ENCODE peak calls at places on chromosomes 13 and 19, in six cellular contexts. S is neuronal stem cell, Z is IMR-90, H is H9, F is H1, W is mesenchymal stem cell. A is an unnamed sample.

GRCh38 chr19:41426952-41427646 is at the start of gene B3GNT8:
- DNase-seq in S (peak), Z (peak), H (peak), F (peak), W (peak), A (peak)

GRCh38 chr13:42494157-42494556 is 79.8 kb upstream of the TNFSF11 start:
- DNase-seq in S (no peak), Z (no peak), H (no peak), F (no peak), W (peak), A (no peak)

GRCh38 chr13:58852076-58852475 is 1220.5 kb downstream of the PCDH17 start:
- DNase-seq in S (no peak), Z (no peak), H (no peak), F (no peak), W (peak), A (no peak)

GRCh38 chr19:4455742-4456565 is 1.6 kb downstream of the UBXN6 start:
- DNase-seq in S (no peak), Z (peak), H (no peak), F (no peak), W (peak), A (no peak)

GRCh38 chr19:39237200-39238184 is 7.3 kb downstream of the IFNL3 start:
- DNase-seq in S (no peak), Z (no peak), H (peak), F (no peak), W (no peak), A (peak)

GRCh38 chr19:35592226-35592625 is 6.3 kb downstream of the PMIS2 start:
- DNase-seq in S (peak), Z (peak), H (peak), F (peak), W (peak), A (no peak)

GRCh38 chr19:495440-496332 is 600 bp upstream of the MADCAM1 start:
- DNase-seq in S (no peak), Z (peak), H (peak), F (no peak), W (peak), A (no peak)

GRCh38 chr19:6270076-6270745 is 9.6 kb downstream of the MLLT1 start:
- DNase-seq in S (no peak), Z (no peak), H (no peak), F (no peak), W (no peak), A (no peak)

GRCh38 chr13:100434010-100434763 is 154.4 kb downstream of the GGACT start:
- DNase-seq in S (no peak), Z (peak), H (no peak), F (no peak), W (peak), A (no peak)

GRCh38 chr13:39767791-39768564 is 112.5 kb downstream of the COG6 start:
- DNase-seq in S (no peak), Z (no peak), H (no peak), F (no peak), W (no peak), A (no peak)

GRCh38 chr13:73480784-73481183 is 422.0 kb downstream of the KLF5 start:
- DNase-seq in S (no peak), Z (no peak), H (no peak), F (no peak), W (no peak), A (no peak)

DNA sequence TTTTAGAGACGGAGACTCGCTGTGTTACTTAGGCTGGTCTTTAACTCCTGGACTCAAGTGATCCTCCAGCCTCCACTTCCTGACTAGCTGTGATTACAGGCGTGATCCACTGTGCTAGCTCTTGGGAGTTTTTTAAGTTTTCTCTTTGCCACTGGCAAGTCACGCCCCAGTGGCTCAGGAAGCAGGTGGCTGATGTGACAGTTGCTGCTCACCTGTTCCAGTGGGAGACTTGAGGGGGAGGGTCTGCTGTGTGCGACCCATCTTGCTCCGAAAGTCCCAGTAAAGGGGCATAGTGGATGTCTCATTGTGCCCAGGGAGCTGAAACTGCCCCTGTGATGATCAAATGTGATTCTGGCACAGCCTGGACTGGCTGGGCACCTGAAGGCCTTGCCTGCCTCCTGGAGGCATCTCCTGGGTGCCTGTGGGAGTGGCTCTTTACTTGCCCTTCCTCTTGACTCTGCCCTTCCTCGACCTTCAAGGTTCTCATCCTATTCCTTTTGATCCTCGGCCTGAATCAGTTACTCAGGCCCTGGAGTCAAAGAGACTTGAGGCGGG is 7.8 kb downstream of the SMARCA4 start:
- DNase-seq in S (no peak), Z (no peak), H (no peak), F (no peak), W (no peak), A (no peak)
- H3K23ac ChIP-seq in S (no peak), Z (no peak), H (no peak), F (no peak), W (no peak), A (no peak)

GRCh38 chr13:46288570-46289259 is 77.0 kb downstream of the LRRC63 start:
- DNase-seq in S (peak), Z (peak), H (no peak), F (no peak), W (peak), A (peak)
- H3K14ac ChIP-seq in S (no peak), Z (no peak), H (no peak), F (no peak), W (no peak), A (no peak)

DNA sequence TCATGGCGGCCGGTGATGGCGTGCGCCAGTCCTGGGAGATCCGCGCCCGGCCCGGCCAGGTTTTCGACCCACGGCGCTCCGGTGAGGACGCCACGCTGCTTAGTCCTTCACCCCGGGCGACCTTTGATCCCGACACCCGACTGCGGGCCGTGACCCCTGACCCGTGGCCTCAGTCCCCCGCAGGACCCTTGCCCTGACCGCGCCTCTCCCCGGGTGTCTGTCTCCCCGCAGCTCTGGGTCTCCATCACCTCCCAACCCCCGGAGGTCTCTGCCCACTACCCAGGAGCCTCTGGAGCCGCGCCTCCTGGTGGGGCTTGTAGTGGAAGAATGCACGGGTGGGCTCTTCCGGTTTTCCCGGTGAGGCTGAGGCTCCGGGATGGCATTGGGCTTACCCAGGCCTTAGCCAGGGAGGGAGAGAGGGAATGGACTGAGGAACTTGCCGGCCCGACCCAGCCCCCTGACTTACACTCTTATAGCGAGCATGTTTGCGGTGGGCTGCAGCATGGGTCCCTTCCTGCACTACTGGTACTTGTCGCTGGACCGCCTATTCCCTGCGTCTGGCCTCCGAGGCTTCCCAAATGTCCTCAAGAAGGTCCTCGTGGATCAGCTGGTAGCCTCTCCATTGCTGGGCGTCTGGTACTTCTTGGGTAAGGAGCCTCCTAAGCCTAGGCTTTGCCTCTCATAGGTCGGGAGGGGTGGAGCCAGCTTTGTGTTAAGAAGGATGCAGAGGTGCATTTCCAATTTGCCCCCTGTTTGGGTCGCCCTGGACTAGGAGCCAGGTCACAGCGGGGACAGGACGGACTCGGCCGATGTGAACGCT is 580 bp downstream of the MPV17L2 start:
- DNase-seq in S (no peak), Z (no peak), H (no peak), F (no peak), W (peak), A (no peak)
- H3K23ac ChIP-seq in S (peak), Z (peak), H (no peak), F (no peak), W (no peak), A (no peak)

GRCh38 chr19:37353968-37354367 is 16.9 kb upstream of the ZNF527 start:
- DNase-seq in S (no peak), Z (no peak), H (no peak), F (no peak), W (no peak), A (no peak)
- H3K14ac ChIP-seq in S (no peak), Z (no peak), H (no peak), F (no peak), W (no peak), A (no peak)

GRCh38 chr13:98689347-98689968 is 63.0 kb downstream of the SLC15A1 start:
- DNase-seq in S (no peak), Z (no peak), H (no peak), F (no peak), W (no peak), A (no peak)

GRCh38 chr13:98688373-98688772 is 64.1 kb downstream of the SLC15A1 start:
- DNase-seq in S (no peak), Z (no peak), H (no peak), F (no peak), W (no peak), A (no peak)

GRCh38 chr13:98693756-98694155 is 58.7 kb downstream of the SLC15A1 start:
- DNase-seq in S (no peak), Z (no peak), H (no peak), F (no peak), W (no peak), A (no peak)

GRCh38 chr13:98690348-98691041 is 62.0 kb downstream of the SLC15A1 start:
- DNase-seq in S (no peak), Z (no peak), H (no peak), F (no peak), W (no peak), A (no peak)

GRCh38 chr13:98691360-98691759 is 61.1 kb downstream of the SLC15A1 start:
- DNase-seq in S (no peak), Z (no peak), H (no peak), F (no peak), W (no peak), A (no peak)
- H3K23ac ChIP-seq in S (no peak), Z (no peak), H (no peak), F (no peak), W (no peak), A (no peak)

DNA sequence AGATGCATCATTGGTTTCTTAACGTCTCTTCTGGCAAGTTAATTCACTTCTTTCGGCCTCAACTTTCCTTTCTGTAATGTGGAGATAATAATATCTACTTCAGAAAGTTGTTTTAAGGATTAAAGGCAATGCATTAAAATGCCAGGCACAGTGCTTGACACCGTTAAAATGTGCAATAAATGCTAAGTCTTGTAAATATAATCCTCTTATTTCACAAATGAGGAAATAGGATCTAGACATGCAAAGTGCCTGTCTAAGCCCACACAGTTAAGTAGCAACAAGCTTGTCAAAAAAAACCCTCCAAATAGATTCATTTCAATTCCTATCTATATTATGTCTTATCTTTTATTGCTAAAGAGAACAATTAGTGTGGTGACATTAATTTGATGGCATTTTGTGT is 86.4 kb upstream of the TSC22D1 start:
- DNase-seq in S (no peak), Z (no peak), H (no peak), F (no peak), W (no peak), A (no peak)
- H3K14ac ChIP-seq in S (no peak), Z (no peak), H (no peak), F (no peak), W (no peak), A (no peak)

GRCh38 chr19:48616491-48617056 is 1.7 kb upstream of the FAM83E start:
- DNase-seq in S (no peak), Z (no peak), H (peak), F (no peak), W (no peak), A (no peak)

GRCh38 chr19:48618916-48619691 is at the start of the genes RPL18 and SPHK2:
- DNase-seq in S (peak), Z (peak), H (peak), F (peak), W (peak), A (peak)

GRCh38 chr19:48618278-48618915 is 581 bp downstream of the RPL18 start:
- DNase-seq in S (no peak), Z (no peak), H (no peak), F (no peak), W (no peak), A (peak)

GRCh38 chr19:48617146-48617937 is 1.6 kb downstream of the RPL18 start:
- DNase-seq in S (no peak), Z (no peak), H (peak), F (no peak), W (no peak), A (no peak)

GRCh38 chr19:48619692-48620565 is 623 bp downstream of the SPHK2 start:
- DNase-seq in S (no peak), Z (no peak), H (peak), F (no peak), W (peak), A (no peak)
- H3K23ac ChIP-seq in S (no peak), Z (peak), H (no peak), F (no peak), W (no peak), A (peak)

GRCh38 chr13:80858131-80858530 is 517.2 kb upstream of the SPRY2 start:
- DNase-seq in S (no peak), Z (no peak), H (no peak), F (no peak), W (no peak), A (no peak)
- H3K14ac ChIP-seq in S (no peak), Z (no peak), H (no peak), F (no peak), W (no peak), A (no peak)

GRCh38 chr19:1860821-1861598 is 2.4 kb downstream of the KLF16 start:
- DNase-seq in S (no peak), Z (no peak), H (no peak), F (no peak), W (no peak), A (no peak)
- H3K23ac ChIP-seq in S (peak), Z (peak), H (no peak), F (no peak), W (no peak), A (no peak)

A was measured in trophoblast cell.